ENCODE peak calls at places on chromosome 9, in seven cellular contexts. A is RCC 7860, W is A673, H is AG10803, N is fibroblast of the aortic adventitia, S is EL, K is colonic mucosa. L is an unnamed sample.

GRCh38 chr9:89845862-89846261 is 241.1 kb downstream of the GADD45G start:
- DNase-seq in A (no peak), W (no peak), H (no peak), N (no peak), S (no peak), K (no peak), L (no peak)

GRCh38 chr9:93674580-93675335 is 98.4 kb downstream of the PHF2 start:
- DNase-seq in A (no peak), W (no peak), H (no peak), N (no peak), S (no peak), K (peak), L (no peak)

GRCh38 chr9:77291714-77292113 is 114.4 kb downstream of the VPS13A start:
- DNase-seq in A (no peak), W (peak), H (peak), N (no peak), S (peak), K (no peak), L (no peak)

GRCh38 chr9:12702160-12702758 is 9.1 kb downstream of the TYRP1 start:
- DNase-seq in A (peak), W (peak), H (peak), N (peak), S (peak), K (peak), L (no peak)

GRCh38 chr9:36991516-36992134 is 42.4 kb downstream of the PAX5 start:
- DNase-seq in A (no peak), W (peak), H (no peak), N (peak), S (peak), K (peak), L (no peak)

GRCh38 chr9:26947736-26948135 is 694 bp upstream of the PLAA start:
- DNase-seq in A (no peak), W (no peak), H (no peak), N (no peak), S (peak), K (no peak), L (no peak)

GRCh38 chr9:134533850-134534585 is 107.6 kb upstream of the COL5A1 start:
- DNase-seq in A (no peak), W (no peak), H (no peak), N (no peak), S (no peak), K (no peak), L (no peak)

GRCh38 chr9:26975728-26976707 is 19.8 kb downstream of the IFT74 start:
- DNase-seq in A (no peak), W (peak), H (peak), N (peak), S (peak), K (peak), L (no peak)

GRCh38 chr9:84894859-84895258 is 225.3 kb downstream of the NTRK2 start:
- DNase-seq in A (no peak), W (no peak), H (no peak), N (no peak), S (no peak), K (peak), L (no peak)

GRCh38 chr9:883011-883410 is 41.5 kb downstream of the DMRT1 start:
- DNase-seq in A (no peak), W (no peak), H (no peak), N (no peak), S (no peak), K (no peak), L (no peak)

GRCh38 chr9:93288891-93289883 is 105.2 kb downstream of the WNK2 start:
- DNase-seq in A (no peak), W (no peak), H (no peak), N (no peak), S (peak), K (no peak), L (no peak)

GRCh38 chr9:34628656-34629491 is at the start of gene ARID3C:
- DNase-seq in A (no peak), W (no peak), H (no peak), N (no peak), S (no peak), K (no peak), L (no peak)

GRCh38 chr9:74245871-74246552 is 251.1 kb upstream of the RORB start:
- DNase-seq in A (no peak), W (no peak), H (no peak), N (no peak), S (no peak), K (no peak), L (no peak)

GRCh38 chr9:130891699-130892502 is 4.7 kb downstream of the QRFP start:
- DNase-seq in A (no peak), W (no peak), H (no peak), N (no peak), S (no peak), K (no peak), L (no peak)

GRCh38 chr9:111843971-111844370 is 49.2 kb upstream of the SHOC1 start:
- DNase-seq in A (no peak), W (no peak), H (no peak), N (no peak), S (no peak), K (no peak), L (no peak)

GRCh38 chr9:88998911-88999310 is 7.6 kb downstream of the S1PR3 start:
- DNase-seq in A (no peak), W (peak), H (peak), N (peak), S (peak), K (peak), L (no peak)

GRCh38 chr9:126295516-126295915 is 31.1 kb upstream of the MVB12B start:
- DNase-seq in A (no peak), W (no peak), H (no peak), N (no peak), S (no peak), K (peak), L (no peak)

GRCh38 chr9:102101723-102102122 is 363.3 kb upstream of the GRIN3A start:
- DNase-seq in A (no peak), W (no peak), H (no peak), N (no peak), S (no peak), K (no peak), L (no peak)

GRCh38 chr9:2622361-2623045 is 916 bp downstream of the VLDLR start:
- DNase-seq in A (no peak), W (peak), H (peak), N (peak), S (peak), K (peak), L (no peak)

GRCh38 chr9:84857224-84857623 is 187.7 kb downstream of the NTRK2 start:
- DNase-seq in A (no peak), W (peak), H (peak), N (peak), S (no peak), K (no peak), L (no peak)

GRCh38 chr9:76353280-76353679 is 40.9 kb downstream of the RFK start:
- DNase-seq in A (peak), W (no peak), H (no peak), N (no peak), S (peak), K (no peak), L (no peak)

GRCh38 chr9:121246821-121247511 is 21.0 kb upstream of the GSN start:
- DNase-seq in A (peak), W (no peak), H (peak), N (peak), S (peak), K (no peak), L (no peak)

GRCh38 chr9:84300271-84300670 is 40.3 kb downstream of the SLC28A3 start:
- DNase-seq in A (no peak), W (no peak), H (peak), N (peak), S (peak), K (no peak), L (no peak)

GRCh38 chr9:97559111-97559514 is 57.6 kb downstream of the TMOD1 start:
- DNase-seq in A (no peak), W (no peak), H (no peak), N (no peak), S (no peak), K (no peak), L (no peak)

GRCh38 chr9:35948901-35949318 is 9.0 kb downstream of the OR2S2 start:
- DNase-seq in A (no peak), W (no peak), H (no peak), N (no peak), S (no peak), K (peak), L (no peak)

GRCh38 chr9:134568116-134568515 is 73.5 kb upstream of the COL5A1 start:
- DNase-seq in A (no peak), W (no peak), H (no peak), N (no peak), S (no peak), K (peak), L (no peak)

GRCh38 chr9:101148344-101148743 is 119.8 kb downstream of the PLPPR1 start:
- DNase-seq in A (no peak), W (no peak), H (no peak), N (no peak), S (no peak), K (no peak), L (no peak)

GRCh38 chr9:123349691-123350480 is 6.1 kb upstream of the CRB2 start:
- DNase-seq in A (peak), W (peak), H (peak), N (peak), S (peak), K (peak), L (no peak)

GRCh38 chr9:136526625-136527066 is 19.2 kb downstream of the NOTCH1 start:
- DNase-seq in A (no peak), W (no peak), H (no peak), N (no peak), S (no peak), K (peak), L (no peak)

L was measured in SK-N-MC.